ENCODE peak calls at places on chromosomes 6 and 20, in eight cellular contexts. X is astrocyte, S is mesothelial cell of epicardium, K is B cell, D is transverse colon, B is body of pancreas, J is GM10248, Q is left ventricle myocardium inferior. A is an unnamed sample.

GRCh38 chr6:163170294-163170883 is 244.1 kb upstream of the QKI start:
- DNase-seq in K (no peak), S (no peak), X (no peak), Q (no peak), J (peak; percentile 43), B (no peak), D (no peak), A (peak; percentile 53)

GRCh38 chr20:17228624-17229061 is 1.8 kb downstream of the PCSK2 start:
- DNase-seq in Q (no peak), B (no peak), J (no peak), S (peak; percentile 38), X (no peak), D (no peak), K (no peak), A (peak; percentile 95)

GRCh38 chr6:148309301-148309700 is 33.3 kb upstream of the SASH1 start:
- DNase-seq in J (no peak), Q (no peak), S (no peak), D (no peak), X (no peak), K (no peak), B (no peak), A (no peak)

GRCh38 chr6:159062965-159063364 is 18.2 kb upstream of the TAGAP start:
- DNase-seq in D (no peak), Q (no peak), S (no peak), X (no peak), K (no peak), B (no peak), J (no peak), A (no peak)

GRCh38 chr20:61954276-61955021 is 111.2 kb downstream of the TAF4 start:
- DNase-seq in B (peak; percentile 14), X (no peak), D (no peak), S (peak; percentile 31), K (no peak), J (no peak), Q (no peak), A (no peak)

GRCh38 chr20:22052025-22052527 is 346.6 kb downstream of the PAX1 start:
- DNase-seq in J (no peak), D (no peak), B (no peak), X (no peak), K (no peak), S (no peak), Q (no peak), A (no peak)

GRCh38 chr6:39295538-39295937 is 18.7 kb downstream of the KCNK17 start:
- DNase-seq in K (no peak), D (no peak), B (no peak), Q (no peak), J (no peak), S (no peak), X (no peak), A (no peak)

GRCh38 chr20:33704197-33704924 is 15.7 kb downstream of the PXMP4 start:
- DNase-seq in K (no peak), J (no peak), B (no peak), X (no peak), D (no peak), S (no peak), Q (no peak), A (no peak)

GRCh38 chr6:63887011-63887751 is 251.6 kb downstream of the PHF3 start:
- DNase-seq in S (no peak), X (no peak), Q (no peak), J (no peak), D (no peak), B (no peak), K (no peak), A (no peak)

GRCh38 chr6:3506195-3506594 is 49.3 kb upstream of the SLC22A23 start:
- DNase-seq in S (no peak), B (no peak), J (no peak), D (no peak), Q (no peak), K (no peak), X (no peak), A (no peak)

GRCh38 chr6:134287863-134288537 is 29.9 kb downstream of the SGK1 start:
- DNase-seq in D (no peak), B (no peak), K (no peak), J (no peak), X (no peak), Q (no peak), S (no peak), A (peak; percentile 27)

GRCh38 chr20:58587467-58587866 is 63.6 kb upstream of the STX16 start:
- DNase-seq in X (no peak), J (no peak), D (no peak), S (no peak), K (no peak), Q (no peak), B (no peak), A (no peak)

GRCh38 chr6:11616200-11616611 is 78.7 kb downstream of the TMEM170B start:
- DNase-seq in B (no peak), Q (no peak), K (no peak), X (peak; percentile 97), D (no peak), J (no peak), S (no peak), A (no peak)

GRCh38 chr20:17969884-17970409 is 1.1 kb downstream of the MGME1 start:
- DNase-seq in B (no peak), K (peak; percentile 58), X (no peak), D (peak; percentile 36), J (peak; percentile 49), S (no peak), Q (no peak), A (no peak)

GRCh38 chr6:67722861-67723261 is 912.2 kb upstream of the ADGRB3 start:
- DNase-seq in B (no peak), J (no peak), Q (no peak), S (no peak), X (no peak), D (no peak), K (no peak), A (no peak)

GRCh38 chr20:39825524-39825923 is 863.4 kb downstream of the DHX35 start:
- DNase-seq in Q (no peak), D (no peak), B (no peak), J (no peak), X (no peak), K (no peak), S (no peak), A (no peak)

GRCh38 chr6:126886106-126886505 is 232.4 kb upstream of the RSPO3 start:
- DNase-seq in S (no peak), K (no peak), X (peak; percentile 16), D (no peak), J (no peak), B (no peak), Q (no peak), A (peak; percentile 64)

GRCh38 chr6:156774872-156775405 is 2.2 kb upstream of the ARID1B start:
- DNase-seq in X (no peak), K (no peak), B (no peak), J (no peak), D (peak; percentile 41), S (no peak), Q (no peak), A (peak; percentile 37)

GRCh38 chr20:20491110-20491783 is 123.3 kb downstream of the INSM1 start:
- DNase-seq in Q (no peak), X (peak; percentile 83), J (peak; percentile 26), S (no peak), B (no peak), D (no peak), K (no peak), A (no peak)

GRCh38 chr20:35511814-35512420 is 17.5 kb downstream of the C20orf173 start:
- DNase-seq in B (no peak), S (no peak), X (peak; percentile 35), Q (no peak), K (no peak), D (peak; percentile 30), J (no peak), A (peak; percentile 43)
- TF ChIP-seq CTCF in B (peak; percentile 54), S (peak; percentile 54), X (peak; percentile 60), Q (peak; percentile 68), K (no peak), D (peak; percentile 40), J (peak; percentile 56), A (peak; percentile 73)

DNA sequence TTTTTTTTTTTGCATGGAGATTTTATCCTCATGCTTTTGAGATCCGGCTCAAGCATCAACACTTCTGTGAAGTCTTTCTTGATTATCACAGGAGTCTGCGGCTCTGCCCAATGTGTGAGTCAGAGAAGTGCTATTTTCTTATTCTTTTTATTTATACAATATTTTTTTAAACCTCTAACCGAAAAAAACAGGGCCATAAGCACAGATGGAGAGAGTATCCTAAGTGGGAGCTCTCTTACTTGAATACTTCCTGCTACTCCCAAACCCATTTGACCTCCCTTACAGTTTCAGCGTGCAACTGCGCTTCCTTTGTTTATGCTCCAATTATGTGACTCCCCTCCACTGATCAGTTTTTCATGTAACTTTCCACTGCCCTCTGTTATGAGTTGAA is 8.7 kb upstream of the ATXN1 start:
- DNase-seq in B (no peak), D (no peak), K (no peak), J (no peak), Q (no peak), S (no peak), X (peak; percentile 92), A (no peak)
- TF ChIP-seq CTCF in B (no peak), D (no peak), K (no peak), J (no peak), Q (no peak), S (no peak), X (no peak), A (no peak)

GRCh38 chr6:34958748-34959147 is 69.7 kb downstream of the ANKS1A start:
- DNase-seq in S (no peak), X (no peak), K (no peak), D (peak; percentile 30), J (no peak), Q (no peak), B (no peak), A (no peak)

GRCh38 chr6:34959221-34959620 is 70.2 kb downstream of the ANKS1A start:
- DNase-seq in Q (no peak), X (no peak), D (no peak), K (no peak), S (no peak), J (no peak), B (no peak), A (no peak)

GRCh38 chr6:34961082-34961481 is 72.0 kb downstream of the ANKS1A start:
- DNase-seq in Q (no peak), K (no peak), D (no peak), S (no peak), X (no peak), J (no peak), B (no peak), A (no peak)

GRCh38 chr6:34964564-34964963 is 75.5 kb downstream of the ANKS1A start:
- DNase-seq in X (peak; percentile 59), S (no peak), K (no peak), D (no peak), Q (no peak), J (no peak), B (no peak), A (no peak)

DNA sequence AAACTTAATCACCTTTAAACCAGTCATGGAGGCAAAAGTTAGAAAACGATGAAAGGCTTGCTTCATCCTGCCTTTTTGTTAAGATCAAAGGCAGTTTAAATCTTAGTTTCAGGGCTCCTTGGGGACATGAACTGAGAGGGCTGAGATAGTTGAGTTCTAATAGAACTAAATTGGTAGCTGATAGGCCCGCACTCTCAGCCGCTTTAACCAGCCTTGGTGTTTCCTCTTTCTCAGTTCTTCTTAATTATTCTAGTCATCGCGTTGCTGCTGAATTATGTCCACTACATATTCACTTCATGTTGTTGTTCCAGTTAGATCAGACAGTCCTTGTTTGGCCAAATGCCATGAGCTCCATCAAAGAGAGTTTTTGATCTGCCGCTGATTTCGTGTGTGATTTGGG is 72.5 kb downstream of the ANKS1A start:
- DNase-seq in B (no peak), K (no peak), D (no peak), Q (no peak), J (no peak), S (no peak), X (no peak), A (no peak)
- TF ChIP-seq CTCF in B (no peak), K (no peak), D (no peak), Q (no peak), J (no peak), S (no peak), X (no peak), A (no peak)

GRCh38 chr6:23031986-23032385 is 462.6 kb downstream of the HDGFL1 start:
- DNase-seq in S (no peak), K (no peak), X (no peak), J (no peak), B (no peak), D (no peak), Q (no peak), A (no peak)
- TF ChIP-seq CTCF in S (no peak), K (no peak), X (no peak), J (no peak), B (no peak), D (no peak), Q (no peak), A (no peak)